ENCODE peak calls at places on chromosomes 3 and 15, in five cellular contexts. One of them, this sample, is unnamed.

GRCh38 chr3:14869877-14870563 is 51.3 kb downstream of the FGD5 start:
- DNase-seq in heart right ventricle: no peak
- DNase-seq in nephron progenitor cell: no peak
- DNase-seq in NB4: no peak
- DNase-seq in right atrium auricular region: no peak
- DNase-seq in this sample: no peak

GRCh38 chr3:58064923-58065638 is 56.9 kb downstream of the FLNB start:
- DNase-seq in heart right ventricle: no peak
- DNase-seq in nephron progenitor cell: no peak
- DNase-seq in NB4: no peak
- DNase-seq in right atrium auricular region: no peak
- DNase-seq in this sample: no peak

GRCh38 chr15:39589193-39589814 is 8.4 kb downstream of the THBS1 start:
- DNase-seq in heart right ventricle: no peak
- DNase-seq in nephron progenitor cell: no peak
- DNase-seq in NB4: no peak
- DNase-seq in right atrium auricular region: no peak
- DNase-seq in this sample: no peak

GRCh38 chr3:1594940-1595339 is 502.1 kb downstream of the CNTN6 start:
- DNase-seq in heart right ventricle: no peak
- DNase-seq in nephron progenitor cell: no peak
- DNase-seq in NB4: no peak
- DNase-seq in right atrium auricular region: no peak
- DNase-seq in this sample: no peak

GRCh38 chr15:48630245-48630644 is 15.3 kb downstream of the FBN1 start:
- DNase-seq in heart right ventricle: no peak
- DNase-seq in nephron progenitor cell: no peak
- DNase-seq in NB4: no peak
- DNase-seq in right atrium auricular region: no peak
- DNase-seq in this sample: no peak

GRCh38 chr3:58173670-58174472 is 36.9 kb downstream of the DNASE1L3 start:
- DNase-seq in heart right ventricle: peak
- DNase-seq in nephron progenitor cell: peak
- DNase-seq in NB4: peak
- DNase-seq in right atrium auricular region: no peak
- DNase-seq in this sample: peak

GRCh38 chr15:75815811-75816719 is 27.2 kb upstream of the UBE2Q2 start:
- DNase-seq in heart right ventricle: no peak
- DNase-seq in nephron progenitor cell: no peak
- DNase-seq in NB4: no peak
- DNase-seq in right atrium auricular region: no peak
- DNase-seq in this sample: no peak

GRCh38 chr3:141710888-141711616 is 27.0 kb upstream of the RNF7 start:
- DNase-seq in heart right ventricle: no peak
- DNase-seq in nephron progenitor cell: no peak
- DNase-seq in NB4: no peak
- DNase-seq in right atrium auricular region: no peak
- DNase-seq in this sample: no peak

GRCh38 chr3:29140706-29141105 is 140.2 kb upstream of the RBMS3 start:
- DNase-seq in heart right ventricle: no peak
- DNase-seq in nephron progenitor cell: no peak
- DNase-seq in NB4: no peak
- DNase-seq in right atrium auricular region: no peak
- DNase-seq in this sample: no peak

GRCh38 chr3:155185623-155186022 is 105.5 kb downstream of the MME start:
- DNase-seq in heart right ventricle: no peak
- DNase-seq in nephron progenitor cell: no peak
- DNase-seq in NB4: no peak
- DNase-seq in right atrium auricular region: no peak
- DNase-seq in this sample: no peak

GRCh38 chr3:123156276-123156995 is 45.3 kb upstream of the SEC22A start:
- DNase-seq in heart right ventricle: no peak
- DNase-seq in nephron progenitor cell: no peak
- DNase-seq in NB4: no peak
- DNase-seq in right atrium auricular region: peak
- DNase-seq in this sample: no peak

GRCh38 chr3:194475978-194476377 is 10.8 kb downstream of the ATP13A3 start:
- DNase-seq in heart right ventricle: no peak
- DNase-seq in nephron progenitor cell: no peak
- DNase-seq in NB4: no peak
- DNase-seq in right atrium auricular region: no peak
- DNase-seq in this sample: no peak

GRCh38 chr15:74964794-74965193 is 8.2 kb upstream of the RPP25 start:
- DNase-seq in heart right ventricle: no peak
- DNase-seq in nephron progenitor cell: no peak
- DNase-seq in NB4: no peak
- DNase-seq in right atrium auricular region: no peak
- DNase-seq in this sample: no peak

GRCh38 chr3:112629425-112629824 is 11.5 kb downstream of the CCDC80 start:
- DNase-seq in heart right ventricle: peak
- DNase-seq in nephron progenitor cell: no peak
- DNase-seq in NB4: peak
- DNase-seq in right atrium auricular region: peak
- DNase-seq in this sample: no peak

GRCh38 chr15:64216722-64217428 is 54.1 kb upstream of the PPIB start:
- DNase-seq in heart right ventricle: peak
- DNase-seq in nephron progenitor cell: no peak
- DNase-seq in NB4: no peak
- DNase-seq in right atrium auricular region: no peak
- DNase-seq in this sample: no peak

GRCh38 chr3:71028802-71029201 is 554.7 kb downstream of the FOXP1 start:
- DNase-seq in heart right ventricle: no peak
- DNase-seq in nephron progenitor cell: no peak
- DNase-seq in NB4: no peak
- DNase-seq in right atrium auricular region: no peak
- DNase-seq in this sample: no peak

GRCh38 chr3:56683122-56683817 is at the start of gene TASOR:
- DNase-seq in heart right ventricle: peak
- DNase-seq in nephron progenitor cell: peak
- DNase-seq in NB4: peak
- DNase-seq in right atrium auricular region: peak
- DNase-seq in this sample: peak

GRCh38 chr3:142175478-142175877 is 26.1 kb upstream of the TFDP2 start:
- DNase-seq in heart right ventricle: no peak
- DNase-seq in nephron progenitor cell: no peak
- DNase-seq in NB4: no peak
- DNase-seq in right atrium auricular region: no peak
- DNase-seq in this sample: no peak

GRCh38 chr3:135992072-135992471 is 26.5 kb downstream of the PPP2R3A start:
- DNase-seq in heart right ventricle: no peak
- DNase-seq in nephron progenitor cell: no peak
- DNase-seq in NB4: no peak
- DNase-seq in right atrium auricular region: no peak
- DNase-seq in this sample: no peak

GRCh38 chr3:31472479-31473390 is 60.0 kb upstream of the STT3B start:
- DNase-seq in heart right ventricle: no peak
- DNase-seq in nephron progenitor cell: no peak
- DNase-seq in NB4: peak
- DNase-seq in right atrium auricular region: no peak
- DNase-seq in this sample: no peak

GRCh38 chr15:38868326-38869114 is 303.9 kb upstream of the RASGRP1 start:
- DNase-seq in heart right ventricle: no peak
- DNase-seq in nephron progenitor cell: no peak
- DNase-seq in NB4: no peak
- DNase-seq in right atrium auricular region: peak
- DNase-seq in this sample: no peak

GRCh38 chr3:42936157-42936981 is 30.4 kb downstream of the ZNF662 start:
- DNase-seq in heart right ventricle: peak
- DNase-seq in nephron progenitor cell: no peak
- DNase-seq in NB4: no peak
- DNase-seq in right atrium auricular region: no peak
- DNase-seq in this sample: no peak

GRCh38 chr3:172626241-172626640 is 84.6 kb downstream of the NCEH1 start:
- DNase-seq in heart right ventricle: no peak
- DNase-seq in nephron progenitor cell: no peak
- DNase-seq in NB4: no peak
- DNase-seq in right atrium auricular region: no peak
- DNase-seq in this sample: no peak

GRCh38 chr3:37906734-37907282 is 45.1 kb downstream of the CTDSPL start:
- DNase-seq in heart right ventricle: no peak
- DNase-seq in nephron progenitor cell: no peak
- DNase-seq in NB4: no peak
- DNase-seq in right atrium auricular region: no peak
- DNase-seq in this sample: no peak

GRCh38 chr3:127443581-127444375 is 146.8 kb downstream of the TPRA1 start:
- DNase-seq in heart right ventricle: no peak
- DNase-seq in nephron progenitor cell: no peak
- DNase-seq in NB4: no peak
- DNase-seq in right atrium auricular region: no peak
- DNase-seq in this sample: no peak

GRCh38 chr15:78104566-78105500 is 12.5 kb downstream of the SH2D7 start:
- DNase-seq in heart right ventricle: no peak
- DNase-seq in nephron progenitor cell: no peak
- DNase-seq in NB4: no peak
- DNase-seq in right atrium auricular region: no peak
- DNase-seq in this sample: no peak

GRCh38 chr3:32296251-32297204 is 58.0 kb downstream of the CMTM8 start:
- DNase-seq in heart right ventricle: peak
- DNase-seq in nephron progenitor cell: peak
- DNase-seq in NB4: peak
- DNase-seq in right atrium auricular region: peak
- DNase-seq in this sample: peak

GRCh38 chr3:122975163-122975923 is 52.2 kb downstream of the SEMA5B start:
- DNase-seq in heart right ventricle: no peak
- DNase-seq in nephron progenitor cell: peak
- DNase-seq in NB4: peak
- DNase-seq in right atrium auricular region: no peak
- DNase-seq in this sample: peak

GRCh38 chr3:130758624-130759023 is 12.0 kb upstream of the PIK3R4 start:
- DNase-seq in heart right ventricle: no peak
- DNase-seq in nephron progenitor cell: no peak
- DNase-seq in NB4: no peak
- DNase-seq in right atrium auricular region: no peak
- DNase-seq in this sample: no peak

GRCh38 chr3:20069178-20069532 is 28.9 kb downstream of the KAT2B start:
- DNase-seq in heart right ventricle: no peak
- DNase-seq in nephron progenitor cell: no peak
- DNase-seq in NB4: no peak
- DNase-seq in right atrium auricular region: no peak
- DNase-seq in this sample: no peak

DNA sequence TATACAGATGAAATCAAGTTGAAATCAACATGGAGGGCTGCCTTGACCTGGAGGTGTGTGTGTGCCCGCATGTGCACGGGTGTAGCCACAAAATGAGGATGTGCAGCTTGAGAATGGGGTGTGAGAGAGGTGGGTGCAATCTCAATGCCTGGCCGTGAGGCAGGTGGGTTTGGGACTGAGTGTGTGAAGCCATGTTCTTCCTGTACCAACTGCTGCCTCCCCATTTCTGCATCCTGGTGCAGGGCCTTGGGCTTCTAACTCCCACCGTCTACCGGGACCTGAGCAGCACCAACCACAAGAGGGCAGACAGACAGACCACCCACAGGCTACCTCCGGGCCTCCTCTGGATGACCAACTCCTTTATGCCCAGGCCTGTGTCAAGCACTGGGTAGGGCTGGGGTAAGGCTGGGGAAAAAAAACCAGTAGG is 161.9 kb upstream of the TLE3 start:
- DNase-seq in heart right ventricle: no peak
- DNase-seq in nephron progenitor cell: no peak
- DNase-seq in NB4: peak
- DNase-seq in right atrium auricular region: no peak
- DNase-seq in this sample: no peak
- TF ChIP-seq CTCF in heart right ventricle: peak
- TF ChIP-seq CTCF in nephron progenitor cell: no peak
- TF ChIP-seq CTCF in NB4: peak
- TF ChIP-seq CTCF in right atrium auricular region: no peak
- TF ChIP-seq CTCF in this sample: no peak

GRCh38 chr3:133572158-133573053 is 1.1 kb upstream of the CDV3 start:
- DNase-seq in heart right ventricle: no peak
- DNase-seq in nephron progenitor cell: no peak
- DNase-seq in NB4: peak
- DNase-seq in right atrium auricular region: peak
- DNase-seq in this sample: no peak
- TF ChIP-seq CTCF in heart right ventricle: no peak
- TF ChIP-seq CTCF in nephron progenitor cell: no peak
- TF ChIP-seq CTCF in NB4: no peak
- TF ChIP-seq CTCF in right atrium auricular region: no peak
- TF ChIP-seq CTCF in this sample: no peak

DNA sequence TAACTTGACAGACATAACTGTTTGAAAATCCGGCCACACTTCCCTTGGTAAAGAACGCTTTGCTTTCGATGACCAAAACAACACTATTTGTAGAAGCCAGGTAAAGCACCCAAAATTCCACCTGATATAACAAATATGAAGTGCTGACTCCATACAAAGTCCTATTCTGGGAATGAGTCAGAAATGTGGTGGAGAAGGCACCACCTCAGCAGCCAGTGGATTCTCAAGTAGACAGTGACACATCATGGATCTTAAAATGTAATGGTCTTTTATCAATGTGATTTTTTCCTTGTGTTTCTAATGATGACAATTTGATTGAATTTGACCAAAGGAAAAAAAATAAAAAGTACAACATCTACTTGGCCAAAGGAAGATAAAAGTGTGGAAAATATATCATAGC is 135.0 kb upstream of the WNT5A start:
- DNase-seq in heart right ventricle: no peak
- DNase-seq in nephron progenitor cell: no peak
- DNase-seq in NB4: no peak
- DNase-seq in right atrium auricular region: no peak
- DNase-seq in this sample: no peak
- TF ChIP-seq CTCF in heart right ventricle: no peak
- TF ChIP-seq CTCF in nephron progenitor cell: no peak
- TF ChIP-seq CTCF in NB4: no peak
- TF ChIP-seq CTCF in right atrium auricular region: no peak
- TF ChIP-seq CTCF in this sample: no peak

GRCh38 chr15:68966996-68967395 is 36.7 kb downstream of the SPESP1 start:
- DNase-seq in heart right ventricle: no peak
- DNase-seq in nephron progenitor cell: no peak
- DNase-seq in NB4: no peak
- DNase-seq in right atrium auricular region: no peak
- DNase-seq in this sample: no peak

GRCh38 chr15:68962464-68962863 is 32.1 kb downstream of the SPESP1 start:
- DNase-seq in heart right ventricle: no peak
- DNase-seq in nephron progenitor cell: no peak
- DNase-seq in NB4: no peak
- DNase-seq in right atrium auricular region: no peak
- DNase-seq in this sample: no peak

GRCh38 chr15:68972201-68973065 is 42.1 kb upstream of the NOX5 start:
- DNase-seq in heart right ventricle: no peak
- DNase-seq in nephron progenitor cell: no peak
- DNase-seq in NB4: no peak
- DNase-seq in right atrium auricular region: no peak
- DNase-seq in this sample: no peak

GRCh38 chr15:68969298-68969697 is 39.0 kb downstream of the SPESP1 start:
- DNase-seq in heart right ventricle: no peak
- DNase-seq in nephron progenitor cell: no peak
- DNase-seq in NB4: no peak
- DNase-seq in right atrium auricular region: no peak
- DNase-seq in this sample: no peak

DNA sequence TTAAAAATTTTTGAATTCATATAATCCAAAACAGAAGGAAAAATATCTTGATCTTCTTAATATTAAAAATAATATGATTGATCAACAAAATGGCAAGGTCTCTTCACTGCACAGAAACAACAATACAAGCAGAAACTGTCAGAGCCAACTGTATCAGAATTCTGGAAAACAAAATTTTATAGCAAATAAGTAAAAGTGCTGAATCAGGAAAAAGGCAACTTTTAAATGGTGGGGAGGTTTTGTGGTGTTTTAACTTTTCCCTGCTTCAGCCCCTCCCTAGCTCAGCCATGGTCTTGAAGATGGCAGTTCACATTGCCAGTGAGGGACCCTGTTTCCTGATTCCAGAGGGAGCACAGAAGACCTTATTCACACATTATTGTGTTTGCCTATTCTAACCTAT is 37.6 kb downstream of the SPESP1 start:
- DNase-seq in heart right ventricle: no peak
- DNase-seq in nephron progenitor cell: no peak
- DNase-seq in NB4: no peak
- DNase-seq in right atrium auricular region: no peak
- DNase-seq in this sample: no peak
- TF ChIP-seq CTCF in heart right ventricle: no peak
- TF ChIP-seq CTCF in nephron progenitor cell: no peak
- TF ChIP-seq CTCF in NB4: no peak
- TF ChIP-seq CTCF in right atrium auricular region: no peak
- TF ChIP-seq CTCF in this sample: no peak

This sample was measured in glutamatergic neuron.